ENCODE peak calls at places on chromosomes 7 and 10, in eight cellular contexts. One of them, this sample, is unnamed.

GRCh38 chr7:36604801-36605200 is 119.5 kb downstream of the AOAH start:
- DNase-seq in stimulated activated CD8-positive, alpha-beta memory T cell treated with anti-CD3 and anti-CD28 coated beads, Interleukin-15, amount 100 ng/mL, for 24 hours: no peak
- DNase-seq in SK-N-SH: no peak
- DNase-seq in iPS-NIHi11: no peak
- DNase-seq in body of pancreas: no peak
- DNase-seq in ELR: peak
- DNase-seq in cardiac fibroblast: no peak
- DNase-seq in activated gamma-delta T cell treated with anti-CD3 and anti-CD28 coated beads, Interleukin-2, amount 50 U/mL, for 16 hours: no peak
- DNase-seq in this sample: no peak

GRCh38 chr10:93098816-93099215 is 25.1 kb downstream of the CYP26A1 start:
- DNase-seq in activated gamma-delta T cell treated with anti-CD3 and anti-CD28 coated beads, Interleukin-2, amount 50 U/mL, for 16 hours: no peak
- DNase-seq in stimulated activated CD8-positive, alpha-beta memory T cell treated with anti-CD3 and anti-CD28 coated beads, Interleukin-15, amount 100 ng/mL, for 24 hours: no peak
- DNase-seq in body of pancreas: no peak
- DNase-seq in cardiac fibroblast: no peak
- DNase-seq in iPS-NIHi11: no peak
- DNase-seq in SK-N-SH: no peak
- DNase-seq in ELR: no peak
- DNase-seq in this sample: no peak

GRCh38 chr7:119090851-119091250 is 866.3 kb downstream of the ANKRD7 start:
- DNase-seq in SK-N-SH: no peak
- DNase-seq in stimulated activated CD8-positive, alpha-beta memory T cell treated with anti-CD3 and anti-CD28 coated beads, Interleukin-15, amount 100 ng/mL, for 24 hours: no peak
- DNase-seq in ELR: no peak
- DNase-seq in body of pancreas: no peak
- DNase-seq in activated gamma-delta T cell treated with anti-CD3 and anti-CD28 coated beads, Interleukin-2, amount 50 U/mL, for 16 hours: no peak
- DNase-seq in cardiac fibroblast: no peak
- DNase-seq in iPS-NIHi11: no peak
- DNase-seq in this sample: no peak

GRCh38 chr10:12703813-12704212 is 297.7 kb downstream of the CCDC3 start:
- DNase-seq in cardiac fibroblast: peak
- DNase-seq in SK-N-SH: no peak
- DNase-seq in stimulated activated CD8-positive, alpha-beta memory T cell treated with anti-CD3 and anti-CD28 coated beads, Interleukin-15, amount 100 ng/mL, for 24 hours: no peak
- DNase-seq in activated gamma-delta T cell treated with anti-CD3 and anti-CD28 coated beads, Interleukin-2, amount 50 U/mL, for 16 hours: no peak
- DNase-seq in body of pancreas: no peak
- DNase-seq in iPS-NIHi11: no peak
- DNase-seq in ELR: peak
- DNase-seq in this sample: no peak

GRCh38 chr10:78861456-78862327 is 207.1 kb upstream of the ZMIZ1 start:
- DNase-seq in activated gamma-delta T cell treated with anti-CD3 and anti-CD28 coated beads, Interleukin-2, amount 50 U/mL, for 16 hours: no peak
- DNase-seq in body of pancreas: no peak
- DNase-seq in SK-N-SH: peak
- DNase-seq in ELR: no peak
- DNase-seq in iPS-NIHi11: no peak
- DNase-seq in cardiac fibroblast: no peak
- DNase-seq in stimulated activated CD8-positive, alpha-beta memory T cell treated with anti-CD3 and anti-CD28 coated beads, Interleukin-15, amount 100 ng/mL, for 24 hours: no peak
- DNase-seq in this sample: no peak

GRCh38 chr7:101563933-101564777 is 64.9 kb downstream of the MYL10 start:
- DNase-seq in cardiac fibroblast: no peak
- DNase-seq in body of pancreas: no peak
- DNase-seq in activated gamma-delta T cell treated with anti-CD3 and anti-CD28 coated beads, Interleukin-2, amount 50 U/mL, for 16 hours: no peak
- DNase-seq in iPS-NIHi11: peak
- DNase-seq in ELR: no peak
- DNase-seq in SK-N-SH: no peak
- DNase-seq in stimulated activated CD8-positive, alpha-beta memory T cell treated with anti-CD3 and anti-CD28 coated beads, Interleukin-15, amount 100 ng/mL, for 24 hours: no peak
- DNase-seq in this sample: no peak

GRCh38 chr7:151840088-151840910 is 36.6 kb downstream of the PRKAG2 start:
- DNase-seq in activated gamma-delta T cell treated with anti-CD3 and anti-CD28 coated beads, Interleukin-2, amount 50 U/mL, for 16 hours: no peak
- DNase-seq in stimulated activated CD8-positive, alpha-beta memory T cell treated with anti-CD3 and anti-CD28 coated beads, Interleukin-15, amount 100 ng/mL, for 24 hours: no peak
- DNase-seq in cardiac fibroblast: no peak
- DNase-seq in body of pancreas: no peak
- DNase-seq in ELR: no peak
- DNase-seq in SK-N-SH: no peak
- DNase-seq in iPS-NIHi11: no peak
- DNase-seq in this sample: no peak

GRCh38 chr7:48424731-48425130 is 253.5 kb downstream of the ABCA13 start:
- DNase-seq in ELR: peak
- DNase-seq in activated gamma-delta T cell treated with anti-CD3 and anti-CD28 coated beads, Interleukin-2, amount 50 U/mL, for 16 hours: no peak
- DNase-seq in body of pancreas: no peak
- DNase-seq in cardiac fibroblast: no peak
- DNase-seq in SK-N-SH: peak
- DNase-seq in iPS-NIHi11: peak
- DNase-seq in stimulated activated CD8-positive, alpha-beta memory T cell treated with anti-CD3 and anti-CD28 coated beads, Interleukin-15, amount 100 ng/mL, for 24 hours: no peak
- DNase-seq in this sample: no peak

GRCh38 chr7:8217200-8218068 is 44.5 kb downstream of the ICA1 start:
- DNase-seq in body of pancreas: no peak
- DNase-seq in SK-N-SH: peak
- DNase-seq in iPS-NIHi11: peak
- DNase-seq in cardiac fibroblast: peak
- DNase-seq in stimulated activated CD8-positive, alpha-beta memory T cell treated with anti-CD3 and anti-CD28 coated beads, Interleukin-15, amount 100 ng/mL, for 24 hours: no peak
- DNase-seq in ELR: peak
- DNase-seq in activated gamma-delta T cell treated with anti-CD3 and anti-CD28 coated beads, Interleukin-2, amount 50 U/mL, for 16 hours: no peak
- DNase-seq in this sample: no peak

GRCh38 chr7:152336754-152337368 is 98.9 kb downstream of the KMT2C start:
- DNase-seq in stimulated activated CD8-positive, alpha-beta memory T cell treated with anti-CD3 and anti-CD28 coated beads, Interleukin-15, amount 100 ng/mL, for 24 hours: no peak
- DNase-seq in ELR: peak
- DNase-seq in body of pancreas: peak
- DNase-seq in iPS-NIHi11: peak
- DNase-seq in SK-N-SH: peak
- DNase-seq in activated gamma-delta T cell treated with anti-CD3 and anti-CD28 coated beads, Interleukin-2, amount 50 U/mL, for 16 hours: no peak
- DNase-seq in cardiac fibroblast: peak
- DNase-seq in this sample: no peak

GRCh38 chr7:44309271-44310091 is 15.9 kb downstream of the CAMK2B start:
- DNase-seq in cardiac fibroblast: peak
- DNase-seq in activated gamma-delta T cell treated with anti-CD3 and anti-CD28 coated beads, Interleukin-2, amount 50 U/mL, for 16 hours: no peak
- DNase-seq in iPS-NIHi11: peak
- DNase-seq in stimulated activated CD8-positive, alpha-beta memory T cell treated with anti-CD3 and anti-CD28 coated beads, Interleukin-15, amount 100 ng/mL, for 24 hours: peak
- DNase-seq in SK-N-SH: peak
- DNase-seq in ELR: peak
- DNase-seq in body of pancreas: peak
- DNase-seq in this sample: no peak

GRCh38 chr7:36278767-36279171 is 110.9 kb upstream of the ANLN start:
- DNase-seq in body of pancreas: no peak
- DNase-seq in SK-N-SH: peak
- DNase-seq in ELR: no peak
- DNase-seq in stimulated activated CD8-positive, alpha-beta memory T cell treated with anti-CD3 and anti-CD28 coated beads, Interleukin-15, amount 100 ng/mL, for 24 hours: no peak
- DNase-seq in iPS-NIHi11: no peak
- DNase-seq in cardiac fibroblast: peak
- DNase-seq in activated gamma-delta T cell treated with anti-CD3 and anti-CD28 coated beads, Interleukin-2, amount 50 U/mL, for 16 hours: no peak
- DNase-seq in this sample: peak

GRCh38 chr10:102796407-102797176 is 40.6 kb downstream of the CYP17A1 start:
- DNase-seq in activated gamma-delta T cell treated with anti-CD3 and anti-CD28 coated beads, Interleukin-2, amount 50 U/mL, for 16 hours: peak
- DNase-seq in SK-N-SH: no peak
- DNase-seq in body of pancreas: peak
- DNase-seq in cardiac fibroblast: peak
- DNase-seq in iPS-NIHi11: no peak
- DNase-seq in stimulated activated CD8-positive, alpha-beta memory T cell treated with anti-CD3 and anti-CD28 coated beads, Interleukin-15, amount 100 ng/mL, for 24 hours: peak
- DNase-seq in ELR: peak
- DNase-seq in this sample: no peak

GRCh38 chr10:35331894-35332640 is 4.2 kb upstream of the CCNY start:
- DNase-seq in body of pancreas: no peak
- DNase-seq in ELR: peak
- DNase-seq in stimulated activated CD8-positive, alpha-beta memory T cell treated with anti-CD3 and anti-CD28 coated beads, Interleukin-15, amount 100 ng/mL, for 24 hours: no peak
- DNase-seq in SK-N-SH: no peak
- DNase-seq in iPS-NIHi11: no peak
- DNase-seq in activated gamma-delta T cell treated with anti-CD3 and anti-CD28 coated beads, Interleukin-2, amount 50 U/mL, for 16 hours: no peak
- DNase-seq in cardiac fibroblast: peak
- DNase-seq in this sample: no peak

GRCh38 chr7:1030444-1031070 is 13.8 kb upstream of the GPR146 start:
- DNase-seq in iPS-NIHi11: no peak
- DNase-seq in SK-N-SH: no peak
- DNase-seq in stimulated activated CD8-positive, alpha-beta memory T cell treated with anti-CD3 and anti-CD28 coated beads, Interleukin-15, amount 100 ng/mL, for 24 hours: no peak
- DNase-seq in ELR: no peak
- DNase-seq in activated gamma-delta T cell treated with anti-CD3 and anti-CD28 coated beads, Interleukin-2, amount 50 U/mL, for 16 hours: no peak
- DNase-seq in body of pancreas: no peak
- DNase-seq in cardiac fibroblast: no peak
- DNase-seq in this sample: no peak

GRCh38 chr10:110421512-110422138 is 76.1 kb upstream of the DUSP5 start:
- DNase-seq in SK-N-SH: no peak
- DNase-seq in cardiac fibroblast: no peak
- DNase-seq in ELR: no peak
- DNase-seq in stimulated activated CD8-positive, alpha-beta memory T cell treated with anti-CD3 and anti-CD28 coated beads, Interleukin-15, amount 100 ng/mL, for 24 hours: no peak
- DNase-seq in body of pancreas: no peak
- DNase-seq in activated gamma-delta T cell treated with anti-CD3 and anti-CD28 coated beads, Interleukin-2, amount 50 U/mL, for 16 hours: no peak
- DNase-seq in iPS-NIHi11: no peak
- DNase-seq in this sample: no peak

GRCh38 chr7:131911112-131911511 is 354.7 kb upstream of the PODXL start:
- DNase-seq in activated gamma-delta T cell treated with anti-CD3 and anti-CD28 coated beads, Interleukin-2, amount 50 U/mL, for 16 hours: no peak
- DNase-seq in ELR: no peak
- DNase-seq in SK-N-SH: no peak
- DNase-seq in cardiac fibroblast: no peak
- DNase-seq in body of pancreas: no peak
- DNase-seq in iPS-NIHi11: no peak
- DNase-seq in stimulated activated CD8-positive, alpha-beta memory T cell treated with anti-CD3 and anti-CD28 coated beads, Interleukin-15, amount 100 ng/mL, for 24 hours: no peak
- DNase-seq in this sample: no peak

GRCh38 chr10:13559124-13559700 is 27.6 kb upstream of the PRPF18 start:
- DNase-seq in stimulated activated CD8-positive, alpha-beta memory T cell treated with anti-CD3 and anti-CD28 coated beads, Interleukin-15, amount 100 ng/mL, for 24 hours: no peak
- DNase-seq in activated gamma-delta T cell treated with anti-CD3 and anti-CD28 coated beads, Interleukin-2, amount 50 U/mL, for 16 hours: no peak
- DNase-seq in ELR: peak
- DNase-seq in cardiac fibroblast: no peak
- DNase-seq in body of pancreas: no peak
- DNase-seq in SK-N-SH: no peak
- DNase-seq in iPS-NIHi11: no peak
- DNase-seq in this sample: no peak

GRCh38 chr7:43379197-43379596 is 203.7 kb upstream of the STK17A start:
- DNase-seq in iPS-NIHi11: no peak
- DNase-seq in activated gamma-delta T cell treated with anti-CD3 and anti-CD28 coated beads, Interleukin-2, amount 50 U/mL, for 16 hours: no peak
- DNase-seq in ELR: no peak
- DNase-seq in cardiac fibroblast: no peak
- DNase-seq in stimulated activated CD8-positive, alpha-beta memory T cell treated with anti-CD3 and anti-CD28 coated beads, Interleukin-15, amount 100 ng/mL, for 24 hours: no peak
- DNase-seq in SK-N-SH: no peak
- DNase-seq in body of pancreas: no peak
- DNase-seq in this sample: no peak

GRCh38 chr7:74289018-74289659 is at the start of gene CLIP2:
- DNase-seq in stimulated activated CD8-positive, alpha-beta memory T cell treated with anti-CD3 and anti-CD28 coated beads, Interleukin-15, amount 100 ng/mL, for 24 hours: peak
- DNase-seq in activated gamma-delta T cell treated with anti-CD3 and anti-CD28 coated beads, Interleukin-2, amount 50 U/mL, for 16 hours: peak
- DNase-seq in cardiac fibroblast: peak
- DNase-seq in ELR: peak
- DNase-seq in body of pancreas: peak
- DNase-seq in SK-N-SH: peak
- DNase-seq in iPS-NIHi11: peak
- DNase-seq in this sample: peak

GRCh38 chr7:29565982-29566746 is 2.5 kb downstream of the PRR15 start:
- DNase-seq in SK-N-SH: peak
- DNase-seq in stimulated activated CD8-positive, alpha-beta memory T cell treated with anti-CD3 and anti-CD28 coated beads, Interleukin-15, amount 100 ng/mL, for 24 hours: no peak
- DNase-seq in iPS-NIHi11: no peak
- DNase-seq in body of pancreas: no peak
- DNase-seq in activated gamma-delta T cell treated with anti-CD3 and anti-CD28 coated beads, Interleukin-2, amount 50 U/mL, for 16 hours: no peak
- DNase-seq in cardiac fibroblast: peak
- DNase-seq in ELR: peak
- DNase-seq in this sample: no peak

GRCh38 chr7:166370-167060 is 25.9 kb upstream of the FAM20C start:
- DNase-seq in activated gamma-delta T cell treated with anti-CD3 and anti-CD28 coated beads, Interleukin-2, amount 50 U/mL, for 16 hours: no peak
- DNase-seq in body of pancreas: no peak
- DNase-seq in iPS-NIHi11: peak
- DNase-seq in ELR: no peak
- DNase-seq in SK-N-SH: no peak
- DNase-seq in cardiac fibroblast: peak
- DNase-seq in stimulated activated CD8-positive, alpha-beta memory T cell treated with anti-CD3 and anti-CD28 coated beads, Interleukin-15, amount 100 ng/mL, for 24 hours: no peak
- DNase-seq in this sample: no peak